ENCODE peak calls at places on chromosome 18, in five cellular contexts. H, J, B, K and Q are unnamed samples.

GRCh38 chr18:24270358-24270936 is 127.2 kb downstream of the OSBPL1A start:
- DNase-seq in H (no peak), J (peak), B (no peak), K (no peak), Q (no peak)

GRCh38 chr18:26304511-26304910 is 78.3 kb downstream of the TAF4B start:
- DNase-seq in H (no peak), J (no peak), B (no peak), K (no peak), Q (no peak)

GRCh38 chr18:79493801-79494211 is 98.1 kb downstream of the NFATC1 start:
- DNase-seq in H (no peak), J (no peak), B (peak), K (no peak), Q (no peak)

GRCh38 chr18:74116628-74117554 is 30.7 kb downstream of the FBXO15 start:
- DNase-seq in H (peak), J (no peak), B (no peak), K (no peak), Q (no peak)

GRCh38 chr18:79923896-79924585 is 27.4 kb downstream of the SLC66A2 start:
- DNase-seq in H (no peak), J (no peak), B (peak), K (no peak), Q (no peak)

GRCh38 chr18:62289047-62289446 is 36.1 kb upstream of the TNFRSF11A start:
- DNase-seq in H (no peak), J (no peak), B (no peak), K (no peak), Q (no peak)

GRCh38 chr18:35489913-35490490 is 7.8 kb downstream of the INO80C start:
- DNase-seq in H (no peak), J (no peak), B (no peak), K (no peak), Q (no peak)

GRCh38 chr18:43078485-43079092 is 36.9 kb downstream of the RIT2 start:
- DNase-seq in H (no peak), J (no peak), B (no peak), K (no peak), Q (no peak)

GRCh38 chr18:74234326-74235171 is 57.2 kb downstream of the CYB5A start:
- DNase-seq in H (peak), J (no peak), B (peak), K (no peak), Q (no peak)

GRCh38 chr18:74252032-74252380 is 39.8 kb downstream of the CYB5A start:
- DNase-seq in H (peak), J (no peak), B (no peak), K (no peak), Q (no peak)

GRCh38 chr18:23142285-23142929 is 7.1 kb downstream of the CABLES1 start:
- DNase-seq in H (no peak), J (no peak), B (no peak), K (no peak), Q (no peak)

GRCh38 chr18:78980279-78980771 is 707 bp downstream of the SALL3 start:
- DNase-seq in H (no peak), J (no peak), B (no peak), K (no peak), Q (no peak)

GRCh38 chr18:998976-999375 is 94.3 kb downstream of the ADCYAP1 start:
- DNase-seq in H (no peak), J (no peak), B (no peak), K (no peak), Q (no peak)

GRCh38 chr18:36308711-36309435 is 11.4 kb downstream of the FHOD3 start:
- DNase-seq in H (no peak), J (no peak), B (no peak), K (no peak), Q (no peak)

GRCh38 chr18:61034581-61034980 is 298.6 kb upstream of the CDH20 start:
- DNase-seq in H (no peak), J (no peak), B (no peak), K (no peak), Q (no peak)

GRCh38 chr18:33146009-33146408 is 294.5 kb downstream of the CCDC178 start:
- DNase-seq in H (no peak), J (no peak), B (no peak), K (no peak), Q (no peak)

GRCh38 chr18:45456076-45457066 is 158.9 kb upstream of the SLC14A2 start:
- DNase-seq in H (no peak), J (no peak), B (no peak), K (no peak), Q (no peak)

GRCh38 chr18:69480460-69480859 is 79.8 kb downstream of the DOK6 start:
- DNase-seq in H (no peak), J (no peak), B (no peak), K (no peak), Q (no peak)

GRCh38 chr18:48850891-48851302 is 99.9 kb downstream of the SMAD7 start:
- DNase-seq in H (peak), J (no peak), B (no peak), K (no peak), Q (no peak)

GRCh38 chr18:48851563-48851962 is 99.2 kb downstream of the SMAD7 start:
- DNase-seq in H (no peak), J (peak), B (no peak), K (no peak), Q (peak)

GRCh38 chr18:48852792-48853191 is 98.0 kb downstream of the SMAD7 start:
- DNase-seq in H (no peak), J (no peak), B (no peak), K (no peak), Q (no peak)

GRCh38 chr18:48853588-48853987 is 97.2 kb downstream of the SMAD7 start:
- DNase-seq in H (no peak), J (no peak), B (no peak), K (no peak), Q (no peak)

GRCh38 chr18:48852292-48852691 is 98.5 kb downstream of the SMAD7 start:
- DNase-seq in H (peak), J (no peak), B (no peak), K (no peak), Q (no peak)
- H3K27ac ChIP-seq in H (peak), J (no peak), B (no peak), K (no peak), Q (no peak)

DNA sequence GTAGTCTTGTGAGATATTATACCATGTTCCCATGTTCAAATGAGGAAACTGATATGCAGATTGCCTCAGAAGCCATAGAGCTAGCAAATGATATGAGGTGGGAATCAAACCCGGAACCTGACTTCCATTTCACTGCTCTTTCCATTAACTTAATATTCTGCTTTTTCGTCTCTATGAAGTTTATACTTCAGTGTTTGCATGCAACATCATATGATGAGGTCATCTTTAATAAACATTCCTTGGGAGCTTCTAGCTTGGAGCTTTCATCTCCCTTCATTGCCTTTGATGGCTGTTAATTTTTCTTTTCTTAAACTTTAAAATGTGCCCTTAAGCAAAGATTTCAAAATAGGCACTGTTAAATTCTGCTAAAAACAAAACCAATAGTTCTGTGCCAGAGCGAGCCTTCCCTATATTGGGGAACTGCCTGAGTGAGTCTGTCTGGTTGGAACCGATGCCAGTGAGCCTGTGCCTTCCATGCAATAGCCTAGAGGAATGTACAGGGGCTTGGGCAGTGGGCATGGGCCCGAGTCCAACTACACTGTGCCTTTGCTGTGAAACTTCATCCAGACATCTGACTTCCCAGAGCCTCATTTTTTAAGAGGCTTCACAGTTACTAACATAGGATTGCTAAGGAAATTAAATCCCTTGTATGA is 91.1 kb upstream of the TMEM200C start:
- DNase-seq in H (no peak), J (no peak), B (no peak), K (no peak), Q (no peak)
- H3K27ac ChIP-seq in H (no peak), J (no peak), B (no peak), K (no peak), Q (no peak)

GRCh38 chr18:13221821-13222220 is 3.3 kb downstream of the LDLRAD4 start:
- DNase-seq in H (peak), J (no peak), B (peak), K (no peak), Q (no peak)
- H3K27ac ChIP-seq in H (peak), J (peak), B (peak), K (peak), Q (no peak)

DNA sequence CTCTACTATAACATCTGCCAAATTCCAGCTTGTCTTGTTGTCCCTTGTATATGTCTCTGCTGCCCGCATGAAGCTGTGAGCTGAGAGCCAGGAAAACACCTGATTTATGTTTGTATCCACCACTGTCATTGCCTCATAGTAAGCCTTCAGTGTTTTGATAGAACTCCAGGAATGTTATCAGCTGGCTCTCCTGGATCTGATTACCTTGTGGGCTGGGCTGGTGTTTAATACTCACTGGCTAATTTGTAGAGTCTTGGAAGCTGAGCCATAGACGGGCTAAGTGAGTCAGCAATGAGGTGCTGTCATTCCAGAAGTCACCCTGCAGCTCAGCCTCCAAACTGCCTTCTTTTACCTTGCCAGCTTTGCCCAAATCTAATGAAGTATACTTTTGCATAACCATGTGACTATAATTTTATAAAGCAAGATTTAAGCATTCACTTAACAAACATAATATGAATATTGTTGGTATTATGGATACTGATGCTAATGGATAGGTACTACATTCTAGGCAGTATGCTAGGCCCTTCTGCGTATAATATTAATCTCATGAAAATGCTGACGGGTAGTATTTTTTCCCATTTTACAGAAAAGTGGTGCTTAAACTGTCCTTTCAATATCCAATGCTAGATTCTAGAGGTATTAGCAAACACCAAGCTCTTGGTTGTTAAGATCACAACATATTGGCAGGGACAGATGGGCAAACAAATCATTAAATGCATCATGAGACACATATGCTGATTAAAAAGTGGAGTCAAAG is 62.7 kb upstream of the GATA6 start:
- DNase-seq in H (peak), J (no peak), B (no peak), K (no peak), Q (no peak)
- H3K27ac ChIP-seq in H (no peak), J (no peak), B (no peak), K (no peak), Q (no peak)

DNA sequence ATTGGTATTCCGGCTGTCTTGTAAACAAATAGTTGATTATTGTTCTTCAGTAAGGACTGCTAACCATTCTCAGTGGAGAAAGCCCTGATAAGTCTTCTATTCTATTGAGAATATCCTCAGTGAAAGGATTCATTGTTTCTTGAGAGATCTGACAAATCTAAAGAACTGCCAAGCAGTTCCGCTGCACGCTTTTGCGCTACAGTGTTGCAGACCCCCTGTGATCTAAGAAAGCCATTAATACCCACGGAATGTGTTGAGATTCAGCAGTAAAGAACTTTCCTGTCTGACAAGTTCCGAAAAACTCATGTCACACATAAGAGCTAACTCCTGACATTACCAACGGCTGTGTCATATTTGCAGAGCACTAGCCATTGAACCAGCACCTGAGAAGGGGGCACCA is 63.8 kb downstream of the ZNF236 start:
- DNase-seq in H (no peak), J (no peak), B (no peak), K (no peak), Q (no peak)
- H3K27ac ChIP-seq in H (no peak), J (no peak), B (no peak), K (no peak), Q (no peak)

GRCh38 chr18:58051765-58052460 is 7.9 kb downstream of the NEDD4L start:
- DNase-seq in H (no peak), J (no peak), B (no peak), K (no peak), Q (no peak)

GRCh38 chr18:58052960-58053359 is 8.9 kb downstream of the NEDD4L start:
- DNase-seq in H (no peak), J (no peak), B (no peak), K (no peak), Q (no peak)

GRCh38 chr18:58056159-58056558 is 12.1 kb downstream of the NEDD4L start:
- DNase-seq in H (no peak), J (no peak), B (no peak), K (no peak), Q (no peak)

GRCh38 chr18:58056847-58057246 is 12.8 kb downstream of the NEDD4L start:
- DNase-seq in H (no peak), J (no peak), B (no peak), K (no peak), Q (no peak)

DNA sequence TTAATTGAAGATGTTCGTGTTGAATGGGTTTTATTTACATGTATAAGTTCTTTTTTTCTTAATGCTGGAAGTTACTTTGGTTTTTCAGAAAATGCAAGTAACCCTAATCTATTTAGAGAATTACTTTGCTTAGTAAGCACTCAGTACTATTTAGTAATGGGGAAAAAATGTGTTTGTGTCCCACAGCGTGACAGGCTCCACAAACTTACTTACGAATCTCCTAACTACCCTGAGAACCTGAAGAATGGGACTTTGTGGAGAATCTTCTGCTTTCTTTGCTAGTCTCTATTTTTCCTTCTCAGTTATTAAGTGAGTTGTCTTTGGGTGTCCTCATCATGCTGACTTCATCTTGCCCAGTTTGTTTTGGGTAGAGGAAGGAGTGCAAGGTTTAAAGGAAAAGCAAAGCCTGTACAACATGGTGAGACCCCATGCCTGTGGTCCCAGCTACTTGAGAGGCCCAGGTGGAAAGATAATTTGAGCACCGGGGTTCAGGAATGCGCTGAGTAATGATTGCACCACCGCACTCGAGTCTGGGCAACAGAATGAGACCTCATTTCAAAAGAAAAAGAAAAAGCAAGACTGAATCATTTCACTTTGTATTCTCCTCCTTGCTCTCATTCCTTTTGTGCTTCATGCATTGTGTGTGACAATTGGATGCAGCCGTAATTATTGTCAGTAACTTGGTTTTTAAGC is 10.2 kb downstream of the NEDD4L start:
- DNase-seq in H (peak), J (no peak), B (no peak), K (no peak), Q (no peak)
- H3K27ac ChIP-seq in H (peak), J (no peak), B (no peak), K (no peak), Q (peak)

GRCh38 chr18:2654828-2655152 is 736 bp upstream of the SMCHD1 start:
- DNase-seq in H (no peak), J (no peak), B (no peak), K (no peak), Q (no peak)

GRCh38 chr18:2656237-2657042 is 914 bp downstream of the SMCHD1 start:
- DNase-seq in H (peak), J (no peak), B (peak), K (peak), Q (peak)

GRCh38 chr18:2655153-2655953 is at the start of gene SMCHD1:
- DNase-seq in H (peak), J (peak), B (peak), K (peak), Q (peak)

GRCh38 chr18:2657043-2657512 is 1.6 kb downstream of the SMCHD1 start:
- DNase-seq in H (no peak), J (no peak), B (no peak), K (no peak), Q (no peak)

GRCh38 chr18:2655954-2656236 is 369 bp downstream of the SMCHD1 start:
- DNase-seq in H (peak), J (no peak), B (peak), K (peak), Q (no peak)
- H3K27ac ChIP-seq in H (peak), J (peak), B (peak), K (peak), Q (peak)

DNA sequence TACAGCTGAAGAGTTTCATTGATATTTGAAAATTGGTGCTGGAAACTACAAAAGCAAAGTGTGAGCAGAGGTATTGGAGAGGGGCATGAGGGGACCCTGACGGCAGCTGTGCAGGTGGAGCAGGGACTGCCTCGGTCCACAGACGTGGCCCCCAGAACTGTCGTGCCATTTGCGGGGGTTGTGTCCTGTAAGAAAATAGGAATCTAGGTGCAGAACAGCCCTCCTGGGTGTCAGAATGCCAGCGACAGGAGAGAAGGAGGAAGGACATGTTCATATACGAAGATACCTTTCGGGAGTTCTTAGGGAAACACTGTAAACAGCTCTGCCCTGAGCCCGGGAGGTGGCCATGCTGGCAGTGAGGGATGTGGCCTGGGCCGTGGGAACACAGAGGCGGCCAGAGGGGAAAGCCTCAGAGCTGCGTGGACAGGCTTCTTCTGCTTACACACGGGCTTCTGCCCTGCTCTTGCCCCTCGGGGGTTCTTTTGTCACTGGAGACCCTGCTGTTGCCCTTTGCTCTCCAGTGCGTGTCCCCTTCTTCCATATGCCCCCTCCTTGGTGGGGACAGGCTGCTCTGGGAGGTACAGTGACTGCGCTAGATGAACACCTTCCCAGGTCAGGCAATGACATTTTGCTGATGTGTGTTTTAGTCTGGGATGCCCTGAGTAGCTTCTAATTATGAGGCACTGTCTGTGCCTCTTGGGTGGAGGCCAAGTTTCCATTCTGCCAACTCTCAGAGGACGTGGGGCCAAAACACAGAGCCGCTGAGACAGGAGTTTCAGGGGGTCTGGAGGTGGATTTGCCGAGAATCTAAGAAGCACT is 81.9 kb upstream of the TXNDC2 start:
- DNase-seq in H (no peak), J (no peak), B (peak), K (no peak), Q (peak)
- H3K27ac ChIP-seq in H (no peak), J (peak), B (peak), K (peak), Q (peak)

DNA sequence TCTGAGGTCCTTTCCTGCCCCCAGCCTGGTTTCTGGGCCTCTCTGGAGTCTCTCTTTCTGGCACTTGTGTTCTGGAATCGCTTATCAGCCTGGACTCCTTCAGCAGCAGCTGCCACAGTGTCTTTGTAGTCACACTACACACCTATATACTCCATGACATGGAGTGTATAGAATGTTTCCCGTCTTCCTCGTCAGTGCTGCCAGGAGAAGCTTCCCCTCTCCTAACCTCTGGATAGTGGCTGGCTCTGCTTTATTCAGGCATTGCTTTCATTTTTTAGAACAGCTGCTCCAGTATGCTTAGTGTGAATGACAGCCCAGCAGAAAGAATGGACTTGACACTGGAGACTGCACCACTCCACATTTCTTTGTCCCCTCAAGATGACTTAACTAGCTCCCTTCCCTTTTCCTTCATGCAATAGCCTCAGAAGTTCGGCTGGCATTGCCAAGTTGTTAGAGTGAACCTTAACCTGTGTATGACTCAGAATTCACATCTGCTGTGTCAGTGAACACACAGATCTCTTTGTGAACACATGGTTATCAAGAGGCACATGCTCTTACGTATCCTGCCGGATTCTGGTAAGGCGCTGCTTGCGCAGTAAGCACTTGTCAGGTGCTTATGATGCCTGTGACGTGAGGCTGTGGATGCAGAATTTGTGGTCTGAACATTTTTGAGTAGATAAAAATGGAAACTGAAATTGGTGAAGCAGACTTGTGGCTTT is 73.8 kb downstream of the NEDD4L start:
- DNase-seq in H (peak), J (no peak), B (no peak), K (no peak), Q (no peak)
- H3K27ac ChIP-seq in H (no peak), J (no peak), B (peak), K (no peak), Q (peak)